ENCODE peak calls at places on chromosome 1, in seven cellular contexts. H, D, F, Y, I, X and R are unnamed samples.

GRCh38 chr1:81833722-81834121 is 33.0 kb downstream of the ADGRL2 start:
- DNase-seq in D (no peak), X (no peak), I (no peak), Y (no peak), H (no peak), F (no peak), R (no peak)

GRCh38 chr1:7422966-7423365 is 348.1 kb upstream of the VAMP3 start:
- DNase-seq in Y (no peak), I (no peak), H (no peak), F (no peak), X (no peak), D (no peak), R (peak)

GRCh38 chr1:12438349-12438924 is 179.6 kb downstream of the DHRS3 start:
- DNase-seq in I (no peak), X (no peak), H (peak), D (no peak), F (peak), Y (peak), R (no peak)

GRCh38 chr1:24193046-24193445 is 6.0 kb upstream of the IFNLR1 start:
- DNase-seq in I (no peak), F (no peak), H (no peak), Y (no peak), D (no peak), X (no peak), R (no peak)

GRCh38 chr1:215905493-215906095 is 338.5 kb downstream of the KCTD3 start:
- DNase-seq in Y (no peak), I (no peak), H (no peak), F (no peak), X (no peak), D (no peak), R (no peak)

GRCh38 chr1:247548092-247548491 is 842 bp upstream of the GCSAML start:
- DNase-seq in F (no peak), D (no peak), H (no peak), Y (no peak), I (no peak), X (no peak), R (no peak)

GRCh38 chr1:154838473-154838872 is 31.6 kb downstream of the KCNN3 start:
- DNase-seq in X (no peak), Y (no peak), D (no peak), F (no peak), H (no peak), I (no peak), R (no peak)

GRCh38 chr1:36433102-36433501 is 17.1 kb downstream of the OSCP1 start:
- DNase-seq in I (no peak), Y (no peak), H (no peak), X (no peak), D (no peak), F (no peak), R (no peak)